ENCODE peak calls at places on chromosomes 16 and 17, in seven cellular contexts. C is PC-3; Q is uterus; S is CD8-positive, alpha-beta T cell; B is heart left ventricle; E is left lung; I is fibroblast of lung. J is an unnamed sample. For H3K9me3, the result is how much of the 10 kb centered on the place peaks cover.

GRCh38 chr17:58279736-58280479 is 827 bp downstream of the MPO start:
- DNase-seq in C (no peak), Q (no peak), S (no peak), B (no peak), E (peak), I (no peak), J (peak)

GRCh38 chr17:41919840-41920579 is 1.3 kb upstream of the ACLY start:
- DNase-seq in C (peak), Q (peak), S (no peak), B (no peak), E (no peak), I (peak), J (peak)

GRCh38 chr16:87855852-87856715 is 13.2 kb downstream of the SLC7A5 start:
- DNase-seq in C (peak), Q (no peak), S (no peak), B (peak), E (peak), I (peak), J (peak)

GRCh38 chr17:78802459-78802858 is 20.4 kb upstream of the CYTH1 start:
- DNase-seq in C (no peak), Q (no peak), S (no peak), B (no peak), E (no peak), I (no peak), J (no peak)

GRCh38 chr17:8304181-8304910 is 5.7 kb upstream of the ARHGEF15 start:
- DNase-seq in C (no peak), Q (no peak), S (no peak), B (no peak), E (peak), I (no peak), J (no peak)

GRCh38 chr17:17181666-17182600 is 24.2 kb downstream of the PLD6 start:
- DNase-seq in C (no peak), Q (no peak), S (peak), B (no peak), E (peak), I (no peak), J (no peak)

GRCh38 chr17:82931696-82932060 is 91.9 kb upstream of the ZNF750 start:
- DNase-seq in C (peak), Q (peak), S (no peak), B (peak), E (no peak), I (peak), J (no peak)

GRCh38 chr16:63581560-63581959 is 1540.3 kb downstream of the CDH11 start:
- DNase-seq in C (no peak), Q (no peak), S (no peak), B (peak), E (no peak), I (no peak), J (no peak)

GRCh38 chr17:59332890-59333377 is 1.5 kb downstream of the YPEL2 start:
- DNase-seq in C (peak), Q (peak), S (no peak), B (no peak), E (no peak), I (no peak), J (peak)

GRCh38 chr16:23699100-23699499 is 13.9 kb downstream of the ERN2 start:
- DNase-seq in C (peak), Q (no peak), S (no peak), B (no peak), E (no peak), I (no peak), J (no peak)

GRCh38 chr16:46918905-46919792 is 35.0 kb downstream of the GPT2 start:
- DNase-seq in C (no peak), Q (no peak), S (no peak), B (no peak), E (no peak), I (no peak), J (no peak)

GRCh38 chr17:50909765-50910661 is 43.9 kb upstream of the TOB1 start:
- DNase-seq in C (no peak), Q (no peak), S (peak), B (no peak), E (no peak), I (no peak), J (no peak)

GRCh38 chr17:3897731-3898130 is 4.9 kb upstream of the CAMKK1 start:
- DNase-seq in C (no peak), Q (no peak), S (no peak), B (no peak), E (no peak), I (no peak), J (no peak)

GRCh38 chr17:48555616-48556533 is 11.0 kb upstream of the HOXB2 start:
- DNase-seq in C (peak), Q (no peak), S (no peak), B (no peak), E (no peak), I (peak), J (no peak)

GRCh38 chr17:51056813-51057510 is 63.7 kb downstream of the SPAG9 start:
- DNase-seq in C (peak), Q (peak), S (no peak), B (no peak), E (no peak), I (peak), J (no peak)

GRCh38 chr16:66271074-66272060 is 95.1 kb upstream of the CDH5 start:
- DNase-seq in C (peak), Q (no peak), S (no peak), B (no peak), E (peak), I (peak), J (no peak)

GRCh38 chr16:66270333-66270927 is 96.1 kb upstream of the CDH5 start:
- DNase-seq in C (peak), Q (peak), S (peak), B (peak), E (peak), I (peak), J (peak)

GRCh38 chr16:66267287-66268137 is 99.0 kb upstream of the CDH5 start:
- DNase-seq in C (no peak), Q (peak), S (no peak), B (no peak), E (no peak), I (no peak), J (no peak)

GRCh38 chr16:66272461-66272860 is 94.0 kb upstream of the CDH5 start:
- DNase-seq in C (no peak), Q (no peak), S (no peak), B (no peak), E (no peak), I (no peak), J (no peak)

DNA sequence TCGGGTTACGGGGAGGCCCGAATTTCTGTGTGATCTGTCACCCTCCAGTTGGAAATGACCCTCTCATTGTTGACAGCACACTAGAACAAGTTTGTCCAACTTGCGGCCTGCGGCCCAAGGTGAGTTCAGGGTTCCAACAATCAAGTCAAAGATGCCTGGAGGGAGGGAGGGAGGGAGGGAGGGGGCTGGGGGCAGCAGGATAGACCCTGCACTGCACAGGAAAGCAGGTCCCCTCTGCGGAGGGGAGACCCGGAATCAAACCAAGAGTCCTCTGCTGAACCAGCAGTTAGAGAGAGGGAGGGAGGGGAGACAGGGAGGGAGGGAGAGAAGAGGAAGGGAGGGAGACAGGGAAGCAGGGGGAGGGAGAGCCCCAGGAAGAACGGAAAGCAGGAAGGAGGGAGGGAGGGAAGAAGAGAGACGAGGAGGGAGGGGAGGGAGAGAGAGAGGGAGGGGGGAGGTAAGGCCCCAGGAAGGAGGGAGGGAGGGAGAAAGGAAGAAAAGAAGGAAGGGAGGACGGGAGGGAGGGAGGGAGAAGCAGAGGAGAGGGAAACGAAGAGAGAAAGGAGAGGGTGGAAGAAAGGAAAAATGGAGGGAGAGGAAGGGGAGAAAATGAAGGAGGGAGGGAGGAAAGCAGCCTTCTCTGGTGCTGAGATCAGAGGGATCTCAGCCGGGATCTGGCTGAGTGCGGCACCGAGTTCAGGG is 96.7 kb upstream of the CDH5 start:
- DNase-seq in C (no peak), Q (no peak), S (no peak), B (no peak), E (no peak), I (no peak), J (no peak)
- H3K4me3 ChIP-seq in C (peak), Q (peak), S (no peak), B (peak), E (peak), I (peak), J (peak)

GRCh38 chr16:21263640-21264211 is 14.4 kb downstream of the CRYM start:
- DNase-seq in C (no peak), Q (no peak), S (no peak), B (no peak), E (no peak), I (peak), J (no peak)
- H3K27ac ChIP-seq in C (no peak), Q (peak), S (no peak), B (no peak), E (no peak), I (no peak), J (no peak)

GRCh38 chr16:57817680-57818079 is 15.4 kb upstream of the KIFC3 start:
- DNase-seq in C (no peak), Q (no peak), S (no peak), B (no peak), E (no peak), I (no peak), J (no peak)

GRCh38 chr16:57813466-57813865 is 11.2 kb upstream of the KIFC3 start:
- DNase-seq in C (no peak), Q (no peak), S (no peak), B (no peak), E (no peak), I (no peak), J (no peak)

GRCh38 chr16:57818377-57819055 is 16.2 kb upstream of the KIFC3 start:
- DNase-seq in C (peak), Q (no peak), S (no peak), B (no peak), E (no peak), I (no peak), J (no peak)

GRCh38 chr16:57815987-57816745 is 13.9 kb upstream of the KIFC3 start:
- DNase-seq in C (peak), Q (peak), S (peak), B (peak), E (peak), I (peak), J (peak)

GRCh38 chr16:57814896-57815295 is 12.6 kb upstream of the KIFC3 start:
- DNase-seq in C (no peak), Q (no peak), S (no peak), B (no peak), E (no peak), I (no peak), J (peak)
- H3K9me3 ChIP-seq in C (under half), Q (under half), S (under half), B (under half), E (under half), I (under half), J (under half)

DNA sequence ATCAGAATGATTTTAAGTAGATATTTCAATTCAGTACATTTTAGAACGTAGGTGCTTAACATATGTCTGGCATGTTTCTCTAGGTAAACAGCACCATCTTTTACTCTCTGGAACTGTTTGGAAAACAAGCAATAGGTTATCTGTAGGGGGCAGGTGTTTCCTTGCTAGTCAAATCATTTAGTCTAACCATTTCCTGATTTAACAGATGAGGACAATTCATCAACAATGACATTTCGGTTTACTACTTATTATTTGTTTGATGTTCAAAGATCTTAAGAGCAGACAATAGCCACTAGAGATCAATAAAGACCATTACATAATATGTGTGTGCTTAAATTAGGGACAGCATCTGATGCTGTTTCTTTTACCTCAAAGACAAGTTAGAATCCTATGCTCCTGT is 173.1 kb downstream of the CEP112 start:
- DNase-seq in C (no peak), Q (no peak), S (no peak), B (no peak), E (no peak), I (no peak), J (no peak)
- H3K4me3 ChIP-seq in C (no peak), Q (no peak), S (no peak), B (no peak), E (no peak), I (no peak), J (no peak)

DNA sequence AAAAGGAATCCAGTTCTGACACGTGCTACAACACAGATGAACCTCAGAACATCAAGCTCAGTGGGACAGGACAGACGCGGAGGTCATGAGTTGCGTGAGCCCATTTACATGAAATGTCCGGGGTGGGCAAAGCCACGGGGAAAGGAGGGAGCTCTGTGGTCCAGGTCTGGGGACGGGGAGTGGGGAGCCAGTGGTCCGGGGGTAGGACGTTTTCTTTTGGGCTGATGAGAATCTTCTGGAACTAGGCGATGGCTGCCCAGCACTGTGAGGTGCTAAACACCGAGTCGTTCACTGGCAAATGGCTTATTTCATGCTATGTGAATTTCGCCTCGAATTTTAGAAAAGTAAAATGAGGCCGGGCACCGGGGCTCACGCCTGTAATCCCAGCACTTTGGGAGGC is 2.6 kb upstream of the LMF1 start:
- DNase-seq in C (no peak), Q (no peak), S (no peak), B (no peak), E (peak), I (no peak), J (no peak)
- H3K27ac ChIP-seq in C (no peak), Q (no peak), S (no peak), B (no peak), E (no peak), I (no peak), J (no peak)

GRCh38 chr16:68563631-68564366 is 24.7 kb downstream of the ZFP90 start:
- DNase-seq in C (no peak), Q (no peak), S (no peak), B (no peak), E (no peak), I (no peak), J (no peak)

GRCh38 chr16:68564367-68564985 is 25.4 kb downstream of the ZFP90 start:
- DNase-seq in C (no peak), Q (no peak), S (no peak), B (no peak), E (no peak), I (peak), J (no peak)
- H3K9me3 ChIP-seq in C (half or more), Q (half or more), S (half or more), B (half or more), E (half or more), I (under half), J (half or more)

GRCh38 chr17:40287494-40288369 is at the start of gene CDC6:
- DNase-seq in C (peak), Q (peak), S (peak), B (peak), E (peak), I (peak), J (peak)
- H3K4me3 ChIP-seq in C (peak), Q (peak), S (peak), B (peak), E (peak), I (peak), J (peak)

GRCh38 chr17:1779571-1780074 is 17.8 kb downstream of the SERPINF1 start:
- DNase-seq in C (peak), Q (peak), S (no peak), B (peak), E (no peak), I (peak), J (peak)
- H3K27ac ChIP-seq in C (peak), Q (peak), S (no peak), B (peak), E (peak), I (peak), J (peak)